ENCODE peak calls at places on chromosomes 7 and 10, in four cellular contexts. Q is cardiac muscle cell, F is fibroblast of the aortic adventitia, D is AG04449. I is an unnamed sample.

GRCh38 chr7:49817251-49817650 is 43.8 kb downstream of the VWC2 start:
- DNase-seq in D (no peak), F (no peak), Q (no peak), I (no peak)

GRCh38 chr7:572668-573495 is 53.2 kb upstream of the PDGFA start:
- DNase-seq in Q (no peak), D (no peak), F (no peak), I (no peak)

GRCh38 chr7:143394777-143395176 is 13.6 kb downstream of the ZYX start:
- DNase-seq in F (no peak), D (no peak), Q (no peak), I (no peak)

GRCh38 chr7:134545379-134545778 is 3.5 kb upstream of the AKR1B15 start:
- DNase-seq in F (no peak), D (no peak), Q (no peak), I (no peak)

GRCh38 chr10:88792656-88793055 is 9.9 kb upstream of the LIPM start:
- DNase-seq in D (no peak), F (peak), Q (no peak), I (peak)

GRCh38 chr7:124152859-124153692 is 120.2 kb upstream of the TMEM229A start:
- DNase-seq in F (peak), D (no peak), Q (peak), I (peak)

GRCh38 chr10:59240581-59241183 is 64.2 kb downstream of the PHYHIPL start:
- DNase-seq in D (no peak), F (peak), Q (peak), I (peak)

GRCh38 chr10:130027716-130028464 is 63.8 kb upstream of the EBF3 start:
- DNase-seq in F (peak), D (no peak), Q (no peak), I (no peak)

GRCh38 chr7:112855227-112855626 is 65.0 kb upstream of the TMEM168 start:
- DNase-seq in F (no peak), D (no peak), Q (peak), I (no peak)

GRCh38 chr7:111041577-111041976 is 49.4 kb upstream of the LRRN3 start:
- DNase-seq in F (no peak), Q (peak), D (no peak), I (peak)

GRCh38 chr7:2777898-2778535 is 66.1 kb downstream of the GNA12 start:
- DNase-seq in Q (no peak), D (no peak), F (peak), I (peak)

GRCh38 chr7:5382281-5383041 is 41.2 kb downstream of the TNRC18 start:
- DNase-seq in D (no peak), Q (peak), F (no peak), I (peak)

GRCh38 chr7:79430391-79430790 is 23.1 kb downstream of the MAGI2 start:
- DNase-seq in D (no peak), F (no peak), Q (no peak), I (no peak)

GRCh38 chr7:79434867-79435266 is 18.6 kb downstream of the MAGI2 start:
- DNase-seq in F (no peak), D (no peak), Q (no peak), I (no peak)

GRCh38 chr7:79434098-79434497 is 19.4 kb downstream of the MAGI2 start:
- DNase-seq in F (peak), D (peak), Q (no peak), I (peak)

GRCh38 chr7:79436378-79436777 is 17.1 kb downstream of the MAGI2 start:
- DNase-seq in Q (no peak), F (no peak), D (no peak), I (peak)
- TF ChIP-seq CTCF in Q (no peak), F (no peak), D (no peak), I (no peak)

DNA sequence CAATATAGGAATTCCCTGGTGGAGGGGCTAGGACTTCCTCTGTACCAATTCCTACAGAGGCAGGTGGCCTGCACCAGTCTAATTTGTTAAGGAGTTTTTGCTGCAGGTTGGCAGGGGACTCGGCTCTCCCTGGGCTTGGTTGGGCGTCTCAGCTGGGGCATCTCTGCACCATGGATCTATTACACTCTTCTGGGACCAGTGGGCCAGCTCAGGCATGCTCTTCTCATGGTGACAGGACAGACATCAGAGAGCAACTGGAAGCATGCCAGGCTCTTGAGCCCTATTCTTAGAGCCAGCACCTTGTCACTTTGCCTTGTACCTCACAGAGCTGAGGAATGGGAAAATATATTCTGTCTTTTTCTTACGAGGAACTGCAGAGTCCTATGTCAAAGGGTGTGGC is 74.6 kb downstream of the SH2D4B start:
- DNase-seq in F (no peak), Q (peak), D (no peak), I (no peak)
- H3K4me3 ChIP-seq in F (no peak), Q (no peak), D (no peak), I (no peak)

GRCh38 chr10:71978476-71978875 is 14.3 kb downstream of the CHST3 start:
- DNase-seq in F (no peak), D (no peak), Q (peak), I (no peak)
- TF ChIP-seq CTCF in F (no peak), D (no peak), Q (peak), I (no peak)

GRCh38 chr10:103693812-103694205 is 161.6 kb downstream of the SH3PXD2A start:
- DNase-seq in Q (no peak), D (no peak), F (no peak), I (no peak)

GRCh38 chr10:103691723-103692380 is 163.5 kb downstream of the SH3PXD2A start:
- DNase-seq in Q (no peak), D (no peak), F (no peak), I (peak)

GRCh38 chr10:103691267-103691666 is 164.1 kb downstream of the SH3PXD2A start:
- DNase-seq in F (no peak), D (no peak), Q (no peak), I (no peak)

GRCh38 chr10:103693070-103693811 is 162.1 kb downstream of the SH3PXD2A start:
- DNase-seq in Q (peak), F (no peak), D (no peak), I (no peak)

DNA sequence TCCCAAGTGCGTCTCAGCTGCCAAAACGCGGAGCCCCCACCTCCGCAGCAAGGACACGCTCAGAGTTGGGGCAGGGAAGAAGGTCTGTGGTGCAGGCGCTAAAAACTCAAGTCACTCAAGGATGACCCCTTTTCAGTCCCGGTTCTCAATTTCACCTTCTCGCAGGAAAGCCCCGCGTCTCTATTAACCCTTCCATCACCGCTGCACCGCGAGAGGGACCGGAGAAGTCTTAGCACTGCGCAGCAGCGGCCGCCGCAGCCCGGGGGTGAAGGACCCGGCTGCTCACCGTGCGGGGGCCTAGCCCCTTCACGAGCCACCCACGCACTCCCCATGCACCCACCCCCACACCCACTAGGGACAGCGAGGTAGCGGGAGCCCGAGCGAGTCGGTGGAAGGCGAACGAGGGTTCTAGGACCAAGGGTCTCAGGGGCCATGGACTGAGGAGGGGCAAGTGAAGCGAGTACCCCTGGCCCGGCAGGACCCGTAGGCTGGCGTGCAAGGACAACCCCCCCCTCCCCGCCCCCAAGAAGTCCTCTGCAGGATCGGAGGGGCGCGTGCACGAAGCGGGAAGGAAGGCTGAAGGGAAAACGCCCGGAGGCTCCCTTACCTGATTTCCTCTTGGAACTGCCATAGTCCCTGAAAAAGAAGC is 162.8 kb downstream of the SH3PXD2A start:
- DNase-seq in F (no peak), Q (no peak), D (no peak), I (no peak)
- H3K4me3 ChIP-seq in F (peak), Q (peak), D (peak), I (peak)

GRCh38 chr10:112475565-112476233 is 28.7 kb downstream of the VTI1A start:
- DNase-seq in D (no peak), F (peak), Q (no peak), I (peak)
- TF ChIP-seq CTCF in D (peak), F (peak), Q (peak), I (peak)

DNA sequence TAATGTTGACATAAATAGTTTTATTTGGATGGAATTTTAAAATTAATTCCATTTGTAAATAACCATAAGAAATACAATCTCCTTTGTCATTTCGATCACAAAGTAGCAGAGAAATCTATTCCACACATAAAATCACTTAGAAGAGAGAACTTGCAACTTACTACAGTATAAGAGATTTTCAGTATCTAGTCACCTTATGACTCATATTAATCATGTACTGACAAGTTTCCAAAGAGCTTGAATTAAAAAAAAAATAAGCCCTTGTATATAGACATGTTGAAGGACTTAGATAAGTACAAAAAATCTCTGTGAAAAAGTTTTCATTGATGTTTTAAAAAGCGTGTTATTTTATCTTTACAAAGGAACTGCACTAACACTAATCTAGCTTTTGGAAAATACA is 207.1 kb upstream of the ETV1 start:
- DNase-seq in D (no peak), Q (no peak), F (peak), I (peak)
- H3K4me3 ChIP-seq in D (no peak), Q (no peak), F (no peak), I (no peak)

GRCh38 chr10:62851449-62851848 is 35.3 kb upstream of the EGR2 start:
- DNase-seq in D (no peak), F (peak), Q (no peak), I (peak)
- TF ChIP-seq CTCF in D (no peak), F (no peak), Q (peak), I (peak)

DNA sequence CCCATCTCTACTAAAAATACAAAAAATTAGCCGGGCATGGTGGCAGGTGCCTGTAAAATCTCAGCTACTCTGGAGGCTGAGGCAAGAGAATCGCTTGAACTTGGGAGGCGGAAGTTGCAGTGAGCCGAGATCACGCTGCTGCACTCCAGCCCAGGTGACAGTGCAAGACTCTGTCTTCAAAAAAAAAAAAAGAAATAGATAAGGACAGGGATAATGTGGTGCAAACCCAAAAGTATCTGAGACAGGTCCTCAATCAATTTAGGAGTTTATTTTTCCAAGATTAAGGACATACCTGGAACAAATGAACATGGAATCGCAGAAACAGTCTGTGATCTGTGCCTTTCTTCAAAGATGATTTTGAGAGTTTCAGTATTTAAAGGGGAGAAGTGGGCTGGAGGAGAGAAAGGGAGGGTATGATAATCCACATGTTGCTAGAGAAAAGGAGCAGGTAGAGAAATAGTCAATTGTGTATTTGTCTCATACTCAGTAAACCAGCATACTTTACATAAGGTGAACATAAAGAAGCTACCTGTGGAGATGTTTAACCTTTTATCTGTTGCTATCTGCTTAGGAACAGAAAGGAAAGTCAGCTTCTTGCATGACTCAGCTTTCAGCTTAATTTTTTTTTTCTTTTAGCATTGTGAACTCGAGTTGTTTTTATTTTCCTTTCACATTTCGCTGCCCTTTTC is 4.9 kb upstream of the MTPN start:
- DNase-seq in D (no peak), F (no peak), Q (no peak), I (no peak)
- H3K4me3 ChIP-seq in D (no peak), F (no peak), Q (no peak), I (no peak)

GRCh38 chr7:29156798-29157461 is 10.6 kb upstream of the CPVL start:
- DNase-seq in D (no peak), F (no peak), Q (peak), I (no peak)
- TF ChIP-seq CTCF in D (no peak), F (no peak), Q (no peak), I (no peak)

DNA sequence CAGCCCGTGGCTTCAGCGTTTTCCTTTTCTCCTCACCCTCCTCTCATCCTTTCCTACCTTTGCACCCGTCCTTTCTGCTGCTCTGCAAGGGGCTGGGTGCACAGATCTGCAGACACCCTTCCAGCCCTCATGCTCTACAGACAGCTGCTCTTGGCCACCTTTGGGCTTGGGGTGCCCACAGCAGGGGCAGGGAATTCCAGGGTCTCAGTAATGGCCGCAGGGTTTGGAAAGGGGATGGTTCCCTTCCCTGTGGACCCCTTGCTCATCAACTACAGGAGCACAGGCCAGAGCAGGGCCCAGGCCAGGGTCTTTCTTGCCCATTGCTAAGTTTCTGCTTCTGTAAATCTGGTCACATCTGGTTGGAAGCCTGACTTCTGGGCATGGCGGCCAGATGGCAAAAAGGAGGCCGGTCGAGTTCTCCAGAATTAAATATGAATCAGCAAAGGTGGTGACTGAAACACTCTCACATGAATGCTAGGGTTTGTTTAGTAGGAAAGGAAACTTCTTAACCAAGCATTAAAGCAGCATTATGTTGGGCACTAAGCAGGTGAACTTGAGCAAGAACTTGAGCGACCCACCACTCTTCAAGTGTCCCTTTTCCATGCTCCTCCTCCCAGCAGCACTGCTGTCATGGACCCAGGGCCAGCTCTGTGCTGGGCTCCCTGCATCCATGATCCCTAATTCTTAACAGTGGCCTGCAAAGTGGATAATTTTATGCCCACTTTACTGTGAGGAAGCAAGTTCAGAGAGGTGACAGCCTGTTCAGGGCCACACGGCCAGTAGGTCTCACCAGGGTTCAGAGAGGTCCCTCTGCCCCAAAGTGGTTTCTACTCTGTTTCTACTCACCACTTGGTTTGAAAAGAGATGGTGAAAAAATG is 1.5 kb downstream of the ECHDC3 start:
- DNase-seq in F (no peak), D (no peak), Q (no peak), I (no peak)
- H3K4me3 ChIP-seq in F (no peak), D (no peak), Q (no peak), I (no peak)